ENCODE peak calls at places on chromosomes 12 and 14, in six cellular contexts. B is stimulated activated CD4-positive, alpha-beta T cell treated with anti-CD3 and anti-CD28 coated beads, Interleukin-2, amount 100 ng/mL, for 48 hours; H is hypothalamus; L is DMS 273 treated with DMSO at 0.1 percent for 48 hours; G is thoracic aorta; R is EL. O is an unnamed sample.

GRCh38 chr14:104879983-104880565 is 15.0 kb downstream of the CEP170B start:
- DNase-seq in H (no peak), B (no peak), R (no peak), L (no peak), G (no peak), O (no peak)

GRCh38 chr14:77324289-77324688 is 3.5 kb downstream of the GSTZ1 start:
- DNase-seq in R (no peak), L (no peak), H (no peak), G (no peak), B (no peak), O (no peak)

GRCh38 chr14:32087907-32088306 is 10.8 kb downstream of the ARHGAP5 start:
- DNase-seq in B (no peak), G (no peak), H (no peak), L (no peak), R (no peak), O (no peak)

GRCh38 chr12:69986109-69986508 is 161.1 kb downstream of the MYRFL start:
- DNase-seq in H (no peak), G (no peak), R (no peak), L (no peak), B (no peak), O (no peak)

GRCh38 chr12:2753536-2753935 is 41.2 kb upstream of the FKBP4 start:
- DNase-seq in B (no peak), R (no peak), H (no peak), L (no peak), G (no peak), O (no peak)

GRCh38 chr14:102205560-102205959 is 65.9 kb downstream of the WDR20 start:
- DNase-seq in L (no peak), R (no peak), G (no peak), B (no peak), H (no peak), O (no peak)

GRCh38 chr12:106771425-106771824 is 3.1 kb upstream of the RIC8B start:
- DNase-seq in H (no peak), R (no peak), B (no peak), L (no peak), G (no peak), O (no peak)

GRCh38 chr12:47307680-47308399 is 228.1 kb upstream of the AMIGO2 start:
- DNase-seq in B (peak), R (peak), G (no peak), L (peak), H (no peak), O (peak)

GRCh38 chr12:98037401-98038140 is 477.8 kb upstream of the TMPO start:
- DNase-seq in H (no peak), B (no peak), L (no peak), G (no peak), R (no peak), O (no peak)

GRCh38 chr12:129101404-129101803 is 248.1 kb downstream of the GLT1D1 start:
- DNase-seq in H (no peak), B (no peak), G (no peak), R (no peak), L (no peak), O (no peak)

GRCh38 chr12:27284751-27285150 is 40.7 kb downstream of the STK38L start:
- DNase-seq in H (no peak), G (no peak), B (no peak), L (no peak), R (peak), O (no peak)

GRCh38 chr14:51209457-51209856 is 30.6 kb upstream of the TMX1 start:
- DNase-seq in L (peak), G (no peak), R (no peak), B (no peak), H (no peak), O (no peak)

GRCh38 chr12:110778801-110779577 is 36.3 kb upstream of the PPP1CC start:
- DNase-seq in G (no peak), L (no peak), H (no peak), R (no peak), B (no peak), O (no peak)

GRCh38 chr14:73753043-73753886 is 39.1 kb upstream of the PNMA1 start:
- DNase-seq in L (no peak), H (no peak), R (peak), B (no peak), G (no peak), O (no peak)

GRCh38 chr14:97456958-97457357 is 659.8 kb downstream of the VRK1 start:
- DNase-seq in H (no peak), B (peak), L (no peak), R (no peak), G (no peak), O (no peak)

GRCh38 chr12:32666018-32666417 is 13.1 kb upstream of the DNM1L start:
- DNase-seq in B (no peak), R (no peak), L (no peak), G (no peak), H (no peak), O (no peak)

GRCh38 chr12:9741726-9742125 is 8.8 kb upstream of the CLECL1 start:
- DNase-seq in L (no peak), R (no peak), G (no peak), H (no peak), B (no peak), O (peak)

GRCh38 chr12:1638167-1638566 is 9.1 kb downstream of the WNT5B start:
- DNase-seq in R (no peak), B (no peak), L (no peak), H (no peak), G (no peak), O (no peak)

GRCh38 chr12:57242691-57243454 is 8.1 kb downstream of the STAC3 start:
- DNase-seq in L (peak), B (peak), R (peak), G (no peak), H (no peak), O (no peak)

GRCh38 chr12:59695379-59695778 is 99.5 kb downstream of the SLC16A7 start:
- DNase-seq in H (no peak), L (no peak), B (no peak), R (peak), G (no peak), O (no peak)

GRCh38 chr12:100329800-100330199 is 27.1 kb upstream of the SLC17A8 start:
- DNase-seq in G (no peak), L (no peak), R (no peak), B (no peak), H (no peak), O (peak)

GRCh38 chr14:29971101-29971500 is 43.5 kb upstream of the PRKD1 start:
- DNase-seq in R (no peak), L (no peak), H (no peak), G (no peak), B (no peak), O (no peak)

GRCh38 chr12:89833337-89834252 is 125.0 kb upstream of the ATP2B1 start:
- DNase-seq in L (peak), B (no peak), G (no peak), H (no peak), R (peak), O (no peak)

GRCh38 chr14:51963164-51963733 is 26.1 kb upstream of the RTRAF start:
- DNase-seq in H (no peak), G (no peak), L (no peak), R (no peak), B (no peak), O (no peak)

GRCh38 chr14:33949051-33950037 is 1.5 kb downstream of the EGLN3 start:
- DNase-seq in B (no peak), G (no peak), L (no peak), R (no peak), H (no peak), O (no peak)

O was measured in stimulated activated naive B cell treated with anti-CD40 and anti-IgM and Interleukin-4, amounts not matched to agents 10 μg/mL and 1 μg/mL and 100 μg/mL, for 72 hours.